ENCODE peak calls at places on chromosomes 6 and 20, in five cellular contexts. V, R, Q, H and S are unnamed samples.

GRCh38 chr6:79544299-79544927 is 7.2 kb upstream of the LCA5 start:
- DNase-seq in V (no peak), R (no peak), Q (peak), H (peak), S (no peak)

GRCh38 chr6:10170816-10171215 is 244.1 kb downstream of the TFAP2A start:
- DNase-seq in V (no peak), R (no peak), Q (no peak), H (no peak), S (no peak)

GRCh38 chr6:30763155-30763617 is 18.8 kb upstream of the IER3 start:
- DNase-seq in V (no peak), R (peak), Q (no peak), H (no peak), S (no peak)

GRCh38 chr6:70390067-70390466 is 23.2 kb upstream of the FAM135A start:
- DNase-seq in V (no peak), R (no peak), Q (no peak), H (no peak), S (no peak)

GRCh38 chr6:169250660-169251059 is 3.0 kb downstream of the THBS2 start:
- DNase-seq in V (no peak), R (no peak), Q (peak), H (peak), S (no peak)

GRCh38 chr6:35415065-35415880 is 36.9 kb upstream of the FANCE start:
- DNase-seq in V (no peak), R (peak), Q (peak), H (peak), S (peak)

GRCh38 chr6:14734416-14735340 is 511.2 kb upstream of the JARID2 start:
- DNase-seq in V (no peak), R (peak), Q (no peak), H (peak), S (no peak)

GRCh38 chr20:3085571-3086072 is 1.1 kb upstream of the AVP start:
- DNase-seq in V (no peak), R (no peak), Q (no peak), H (no peak), S (no peak)

GRCh38 chr20:32585519-32586127 is 490 bp upstream of the NOL4L start:
- DNase-seq in V (peak), R (no peak), Q (no peak), H (no peak), S (no peak)

GRCh38 chr6:123518441-123519190 is 118.1 kb downstream of the TRDN start:
- DNase-seq in V (no peak), R (no peak), Q (no peak), H (no peak), S (no peak)

GRCh38 chr20:61861054-61861841 is 204.4 kb downstream of the TAF4 start:
- DNase-seq in V (no peak), R (no peak), Q (no peak), H (no peak), S (no peak)

GRCh38 chr20:34708621-34709043 is 4.5 kb downstream of the TP53INP2 start:
- DNase-seq in V (peak), R (no peak), Q (peak), H (peak), S (peak)

GRCh38 chr6:49453221-49453620 is 9.8 kb downstream of the MMUT start:
- DNase-seq in V (no peak), R (no peak), Q (peak), H (peak), S (no peak)

GRCh38 chr6:797479-798077 is 104.6 kb upstream of the EXOC2 start:
- DNase-seq in V (peak), R (peak), Q (peak), H (peak), S (peak)

GRCh38 chr6:108698593-108699289 is 138.0 kb downstream of the FOXO3 start:
- DNase-seq in V (no peak), R (no peak), Q (no peak), H (no peak), S (no peak)

GRCh38 chr20:17530716-17531536 is at the start of gene BFSP1:
- DNase-seq in V (peak), R (peak), Q (peak), H (peak), S (peak)

GRCh38 chr6:444653-445275 is 53.2 kb downstream of the IRF4 start:
- DNase-seq in V (no peak), R (no peak), Q (no peak), H (no peak), S (no peak)

GRCh38 chr6:125046107-125046925 is 84.1 kb downstream of the RNF217 start:
- DNase-seq in V (no peak), R (peak), Q (peak), H (peak), S (no peak)

GRCh38 chr6:125733516-125734300 is 15.7 kb upstream of the HEY2 start:
- DNase-seq in V (no peak), R (no peak), Q (no peak), H (no peak), S (no peak)

GRCh38 chr20:44719841-44720240 is 4.7 kb downstream of the CCN5 start:
- DNase-seq in V (no peak), R (no peak), Q (no peak), H (no peak), S (no peak)

GRCh38 chr6:54598787-54599309 is 247.7 kb upstream of the FAM83B start:
- DNase-seq in V (no peak), R (no peak), Q (no peak), H (no peak), S (no peak)

GRCh38 chr20:52446421-52447231 is 255.0 kb upstream of the ZFP64 start:
- DNase-seq in V (no peak), R (peak), Q (no peak), H (peak), S (no peak)

GRCh38 chr20:5481872-5482271 is 165.1 kb upstream of the PROKR2 start:
- DNase-seq in V (no peak), R (no peak), Q (no peak), H (no peak), S (no peak)

GRCh38 chr6:44257007-44257752 is at the start of gene SLC35B2:
- DNase-seq in V (peak), R (peak), Q (peak), H (peak), S (peak)

DNA sequence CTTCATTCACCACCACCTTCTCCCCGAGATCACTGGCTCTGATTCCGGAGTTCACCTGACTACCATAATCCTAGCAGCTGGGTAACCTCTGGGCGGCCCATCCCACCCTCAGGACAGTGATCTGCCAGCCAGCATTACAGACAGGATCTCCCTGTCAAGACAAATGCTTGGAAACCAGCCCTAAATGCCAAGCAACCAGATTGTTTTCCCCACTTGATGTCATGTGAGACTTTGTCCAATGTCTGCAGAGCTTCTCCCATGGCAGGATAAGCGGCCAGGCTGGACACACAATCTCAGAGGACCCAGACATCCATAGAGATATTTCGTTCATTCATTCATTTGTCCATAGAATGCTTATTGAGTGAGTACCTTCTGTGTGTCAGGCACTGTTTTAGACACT is 32.5 kb downstream of the PDYN start:
- DNase-seq in V (no peak), R (no peak), Q (no peak), H (no peak), S (no peak)
- H3K23ac ChIP-seq in V (no peak), R (no peak), Q (no peak), H (no peak), S (no peak)

GRCh38 chr6:21729431-21729830 is 135.9 kb downstream of the SOX4 start:
- DNase-seq in V (peak), R (peak), Q (no peak), H (no peak), S (no peak)

GRCh38 chr6:21732731-21733130 is 139.2 kb downstream of the SOX4 start:
- DNase-seq in V (no peak), R (no peak), Q (no peak), H (no peak), S (no peak)

GRCh38 chr6:21730533-21730932 is 137.0 kb downstream of the SOX4 start:
- DNase-seq in V (peak), R (no peak), Q (no peak), H (no peak), S (no peak)

GRCh38 chr6:21733311-21733710 is 139.8 kb downstream of the SOX4 start:
- DNase-seq in V (no peak), R (no peak), Q (no peak), H (no peak), S (no peak)

DNA sequence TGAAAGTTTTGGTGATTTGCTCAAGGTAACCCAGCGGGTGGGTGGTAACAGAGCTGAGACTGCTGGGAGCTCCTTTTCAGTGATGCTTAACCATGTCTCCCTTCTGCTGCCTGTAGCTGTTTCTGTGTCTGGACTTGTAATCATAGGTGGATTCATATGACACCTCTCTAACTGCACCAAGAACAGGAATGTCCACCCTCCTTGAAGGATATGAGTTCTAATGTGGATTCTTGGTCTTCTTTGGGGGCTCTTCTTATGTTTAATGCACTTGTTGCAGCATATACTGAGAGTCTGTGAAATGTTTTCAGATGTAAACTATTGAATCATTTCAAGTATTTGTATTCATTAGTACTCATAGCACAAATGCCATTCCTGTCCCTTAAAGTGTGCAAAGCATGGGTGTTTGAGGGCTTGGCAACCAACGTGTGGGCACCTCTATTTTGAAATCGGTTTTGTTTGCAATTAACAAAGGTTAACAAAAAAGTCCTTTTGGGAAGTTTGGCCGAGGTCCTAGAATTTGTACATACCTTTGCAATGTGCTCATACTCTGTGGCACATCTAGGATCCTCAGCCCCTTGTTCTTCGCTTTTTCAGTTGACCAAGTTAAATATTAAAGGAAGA is 138.0 kb downstream of the SOX4 start:
- DNase-seq in V (peak), R (peak), Q (peak), H (no peak), S (no peak)
- H2AK5ac ChIP-seq in V (no peak), R (no peak), Q (no peak), H (no peak), S (no peak)

GRCh38 chr6:26440977-26441358 is 664 bp downstream of the BTN3A3 start:
- DNase-seq in V (no peak), R (no peak), Q (no peak), H (no peak), S (no peak)

GRCh38 chr6:26437550-26437949 is 2.8 kb upstream of the BTN3A3 start:
- DNase-seq in V (no peak), R (no peak), Q (no peak), H (no peak), S (no peak)

GRCh38 chr6:26439552-26440125 is 665 bp upstream of the BTN3A3 start:
- DNase-seq in V (no peak), R (no peak), Q (no peak), H (no peak), S (no peak)

GRCh38 chr6:26438000-26438399 is 2.3 kb upstream of the BTN3A3 start:
- DNase-seq in V (no peak), R (no peak), Q (no peak), H (no peak), S (no peak)

DNA sequence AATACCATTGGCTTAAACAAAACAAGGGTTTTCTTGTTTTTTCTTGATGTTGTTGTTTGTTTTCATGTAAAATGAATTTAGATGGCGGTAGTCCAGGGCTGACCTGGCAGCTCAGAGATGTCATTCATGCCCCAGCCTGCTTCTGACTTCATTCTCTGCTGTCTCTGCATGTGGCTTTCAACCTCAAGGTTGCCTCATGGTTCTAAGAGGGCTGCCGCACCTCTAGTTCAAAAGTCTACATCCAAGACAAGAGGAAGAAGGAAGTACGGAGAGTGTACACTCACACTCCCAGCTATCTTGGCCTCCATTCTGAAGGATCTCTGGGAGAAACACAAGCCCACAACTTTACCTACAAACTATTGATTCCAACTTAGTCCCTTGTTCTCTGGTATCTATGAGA is 1.2 kb upstream of the BTN3A3 start:
- DNase-seq in V (no peak), R (no peak), Q (no peak), H (no peak), S (no peak)
- H3K23ac ChIP-seq in V (no peak), R (no peak), Q (no peak), H (no peak), S (no peak)

DNA sequence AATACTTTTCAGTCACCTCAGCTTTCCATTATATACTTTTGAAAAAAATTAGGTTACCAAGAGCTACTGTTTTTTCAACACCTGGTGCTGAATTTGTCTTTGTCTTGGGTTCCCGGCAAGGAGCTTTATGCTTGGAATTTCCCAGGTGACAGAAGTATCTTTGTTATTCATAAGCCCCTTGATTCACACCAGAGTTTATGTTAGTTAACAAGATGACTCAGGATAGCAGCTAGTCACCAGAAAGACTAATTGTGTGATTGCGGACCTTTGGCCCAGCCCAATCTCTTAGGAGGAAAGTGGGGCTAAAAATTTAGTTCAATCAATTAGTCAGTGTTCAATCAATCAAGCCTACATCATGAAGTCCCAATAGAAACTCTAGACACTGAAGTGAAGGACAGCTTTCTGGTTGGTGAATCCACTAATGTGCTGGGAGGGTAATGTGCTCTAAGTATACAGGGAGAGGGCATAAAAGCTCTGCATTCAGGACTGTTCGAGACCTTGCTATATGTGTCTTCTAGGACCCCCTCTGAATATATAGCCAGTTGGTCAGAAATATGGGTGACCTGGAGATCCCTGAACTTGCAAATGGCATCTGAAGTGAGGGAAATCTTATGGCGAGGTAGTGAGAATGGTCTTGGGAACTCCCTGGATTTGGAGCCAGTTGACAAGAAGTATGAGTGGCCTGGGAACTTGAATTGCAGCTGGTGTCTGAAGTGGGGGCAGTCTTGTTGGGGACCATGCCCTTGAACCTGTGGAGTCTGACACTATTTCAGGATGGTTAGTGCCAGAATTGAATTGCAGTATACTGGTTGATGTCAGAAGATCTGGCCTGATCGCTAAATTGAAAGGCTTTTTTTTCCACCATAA is 16.2 kb downstream of the TMEM30A start:
- DNase-seq in V (no peak), R (no peak), Q (peak), H (peak), S (no peak)
- H2AK5ac ChIP-seq in V (peak), R (no peak), Q (no peak), H (peak), S (no peak)

DNA sequence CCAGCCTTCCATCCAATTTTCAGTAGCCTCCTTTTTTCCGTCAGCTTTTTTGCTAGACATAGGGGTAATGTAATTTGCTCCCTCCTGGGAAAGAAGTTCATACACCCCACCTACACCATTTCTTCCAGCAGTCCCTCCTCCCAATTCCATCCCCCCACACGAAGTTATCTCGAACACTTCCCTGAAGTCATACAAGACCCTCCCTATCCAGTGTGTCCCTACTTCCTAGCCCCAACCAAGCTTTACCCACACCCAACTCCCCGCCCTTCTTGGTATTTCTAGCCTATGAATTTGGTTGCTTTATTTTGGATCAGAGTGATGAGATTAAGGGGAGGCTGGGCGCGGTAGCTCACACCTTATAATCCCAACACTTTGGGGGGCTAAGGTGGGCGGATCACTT is 1.0 kb downstream of the UBE2C start:
- DNase-seq in V (no peak), R (no peak), Q (no peak), H (no peak), S (no peak)
- H3K23ac ChIP-seq in V (no peak), R (no peak), Q (no peak), H (no peak), S (no peak)

DNA sequence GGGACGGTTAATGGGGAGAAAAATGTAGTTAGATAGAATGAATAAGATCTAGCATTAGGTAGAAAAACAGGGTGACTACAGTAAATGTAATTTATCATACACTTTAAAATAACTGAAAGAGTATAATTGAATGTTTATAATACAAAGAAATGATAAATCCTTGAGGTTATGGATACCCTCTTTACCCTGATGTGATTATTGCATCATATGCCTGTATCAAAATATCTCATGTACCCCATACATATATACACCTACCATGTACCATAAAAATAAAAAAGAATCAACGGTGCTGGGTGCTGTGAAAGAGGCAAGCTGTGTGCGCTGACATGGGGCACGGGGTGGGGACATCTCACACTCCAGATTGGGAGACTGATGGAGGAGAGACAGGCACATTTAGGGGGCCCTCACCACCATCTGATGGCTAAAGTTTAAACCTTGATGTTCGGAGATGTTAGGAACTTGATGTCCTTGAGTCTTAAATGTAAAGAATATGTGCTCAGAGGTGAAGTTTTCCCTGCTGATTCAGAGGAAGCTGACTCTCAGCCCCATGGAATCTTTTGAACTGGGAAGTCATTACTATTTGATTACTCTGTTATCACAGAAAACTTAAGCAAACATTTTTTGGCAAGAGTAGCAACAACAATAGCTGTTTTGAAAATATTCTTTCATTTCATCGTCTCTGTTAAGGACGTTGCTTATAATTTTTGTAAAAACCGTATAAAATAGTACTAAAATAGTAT is 26.4 kb upstream of the RFPL4B start:
- DNase-seq in V (no peak), R (no peak), Q (no peak), H (peak), S (no peak)
- H2AK5ac ChIP-seq in V (no peak), R (no peak), Q (no peak), H (no peak), S (no peak)